ENCODE peak calls at places on chromosomes 5 and 9, in six cellular contexts. One of them, this sample, is unnamed.

GRCh38 chr5:149466457-149466972 is 84.7 kb downstream of the CSNK1A1 start:
- DNase-seq in left lung: no peak
- DNase-seq in breast epithelium: no peak
- DNase-seq in A549: peak; percentile 65
- DNase-seq in endothelial cell of umbilical vein: no peak
- DNase-seq in mammary epithelial cell: peak; percentile 45
- DNase-seq in this sample: no peak

GRCh38 chr9:77997611-77998349 is 33.8 kb downstream of the GNAQ start:
- DNase-seq in A549: no peak
- DNase-seq in endothelial cell of umbilical vein: peak; percentile 94
- DNase-seq in mammary epithelial cell: no peak
- DNase-seq in left lung: peak; percentile 72
- DNase-seq in breast epithelium: no peak
- DNase-seq in this sample: no peak

GRCh38 chr5:151740958-151741373 is 17.5 kb downstream of the ATOX1 start:
- DNase-seq in endothelial cell of umbilical vein: peak; percentile 53
- DNase-seq in mammary epithelial cell: peak; percentile 62
- DNase-seq in left lung: no peak
- DNase-seq in breast epithelium: no peak
- DNase-seq in A549: no peak
- DNase-seq in this sample: no peak

GRCh38 chr5:76790632-76791290 is 28.1 kb upstream of the F2RL1 start:
- DNase-seq in A549: peak; percentile 94
- DNase-seq in left lung: no peak
- DNase-seq in breast epithelium: no peak
- DNase-seq in mammary epithelial cell: peak; percentile 97
- DNase-seq in endothelial cell of umbilical vein: peak; percentile 98
- DNase-seq in this sample: no peak

GRCh38 chr9:98251554-98251953 is 3.9 kb downstream of the TBC1D2 start:
- DNase-seq in A549: peak; percentile 69
- DNase-seq in left lung: peak; percentile 82
- DNase-seq in endothelial cell of umbilical vein: peak; percentile 43
- DNase-seq in mammary epithelial cell: peak; percentile 90
- DNase-seq in breast epithelium: no peak
- DNase-seq in this sample: no peak

GRCh38 chr5:80406980-80407734 is 707 bp upstream of the ZFYVE16 start:
- DNase-seq in endothelial cell of umbilical vein: no peak
- DNase-seq in A549: peak; percentile 6
- DNase-seq in left lung: no peak
- DNase-seq in mammary epithelial cell: peak; percentile 12
- DNase-seq in breast epithelium: no peak
- DNase-seq in this sample: no peak

GRCh38 chr9:126947529-126947928 is 32.9 kb downstream of the RALGPS1 start:
- DNase-seq in endothelial cell of umbilical vein: no peak
- DNase-seq in mammary epithelial cell: no peak
- DNase-seq in breast epithelium: no peak
- DNase-seq in left lung: no peak
- DNase-seq in A549: no peak
- DNase-seq in this sample: peak; percentile 86

GRCh38 chr5:343461-344401 is 22.2 kb downstream of the AHRR start:
- DNase-seq in left lung: peak; percentile 88
- DNase-seq in endothelial cell of umbilical vein: peak; percentile 45
- DNase-seq in mammary epithelial cell: peak; percentile 39
- DNase-seq in breast epithelium: no peak
- DNase-seq in A549: peak; percentile 62
- DNase-seq in this sample: peak; percentile 70

GRCh38 chr9:76593011-76593347 is 134.0 kb downstream of the GCNT1 start:
- DNase-seq in mammary epithelial cell: no peak
- DNase-seq in breast epithelium: no peak
- DNase-seq in endothelial cell of umbilical vein: no peak
- DNase-seq in left lung: no peak
- DNase-seq in A549: no peak
- DNase-seq in this sample: peak; percentile 26

GRCh38 chr5:143887302-143887638 is 75.3 kb downstream of the HMHB1 start:
- DNase-seq in breast epithelium: no peak
- DNase-seq in endothelial cell of umbilical vein: peak; percentile 40
- DNase-seq in left lung: no peak
- DNase-seq in A549: no peak
- DNase-seq in mammary epithelial cell: peak; percentile 14
- DNase-seq in this sample: no peak

GRCh38 chr5:134550271-134551214 is 25.1 kb downstream of the JADE2 start:
- DNase-seq in endothelial cell of umbilical vein: no peak
- DNase-seq in breast epithelium: no peak
- DNase-seq in left lung: peak; percentile 15
- DNase-seq in A549: no peak
- DNase-seq in mammary epithelial cell: no peak
- DNase-seq in this sample: no peak
- H3K4me1 ChIP-seq in endothelial cell of umbilical vein: peaks cover 60% of the 10 kb centered on the region
- H3K4me1 ChIP-seq in breast epithelium: no peaks in the 10 kb centered on the region
- H3K4me1 ChIP-seq in left lung: peaks cover 27% of the 10 kb centered on the region
- H3K4me1 ChIP-seq in A549: peaks cover 80% of the 10 kb centered on the region
- H3K4me1 ChIP-seq in mammary epithelial cell: no peaks in the 10 kb centered on the region
- H3K4me1 ChIP-seq in this sample: peaks cover 6% of the 10 kb centered on the region

GRCh38 chr9:109101202-109101595 is 18.5 kb downstream of the TMEM245 start:
- DNase-seq in breast epithelium: no peak
- DNase-seq in endothelial cell of umbilical vein: no peak
- DNase-seq in mammary epithelial cell: no peak
- DNase-seq in A549: no peak
- DNase-seq in left lung: no peak
- DNase-seq in this sample: no peak
- H3K4me1 ChIP-seq in breast epithelium: peaks cover 28% of the 10 kb centered on the region
- H3K4me1 ChIP-seq in endothelial cell of umbilical vein: peaks cover 54% of the 10 kb centered on the region
- H3K4me1 ChIP-seq in mammary epithelial cell: peaks cover 38% of the 10 kb centered on the region
- H3K4me1 ChIP-seq in A549: peaks cover 68% of the 10 kb centered on the region
- H3K4me1 ChIP-seq in left lung: peaks cover 30% of the 10 kb centered on the region
- H3K4me1 ChIP-seq in this sample: peaks cover 33% of the 10 kb centered on the region

GRCh38 chr5:14597080-14597479 is 15.5 kb downstream of the OTULINL start:
- DNase-seq in endothelial cell of umbilical vein: no peak
- DNase-seq in A549: no peak
- DNase-seq in left lung: no peak
- DNase-seq in mammary epithelial cell: no peak
- DNase-seq in breast epithelium: no peak
- DNase-seq in this sample: no peak
- H3K4me1 ChIP-seq in endothelial cell of umbilical vein: no peaks in the 10 kb centered on the region
- H3K4me1 ChIP-seq in A549: no peaks in the 10 kb centered on the region
- H3K4me1 ChIP-seq in left lung: no peaks in the 10 kb centered on the region
- H3K4me1 ChIP-seq in mammary epithelial cell: no peaks in the 10 kb centered on the region
- H3K4me1 ChIP-seq in breast epithelium: no peaks in the 10 kb centered on the region
- H3K4me1 ChIP-seq in this sample: no peaks in the 10 kb centered on the region

GRCh38 chr5:160802567-160802966 is 49.4 kb downstream of the ATP10B start:
- DNase-seq in mammary epithelial cell: no peak
- DNase-seq in left lung: no peak
- DNase-seq in A549: no peak
- DNase-seq in breast epithelium: no peak
- DNase-seq in endothelial cell of umbilical vein: no peak
- DNase-seq in this sample: no peak

GRCh38 chr5:160800375-160800774 is 51.6 kb downstream of the ATP10B start:
- DNase-seq in left lung: no peak
- DNase-seq in mammary epithelial cell: no peak
- DNase-seq in endothelial cell of umbilical vein: no peak
- DNase-seq in A549: no peak
- DNase-seq in breast epithelium: no peak
- DNase-seq in this sample: no peak

DNA sequence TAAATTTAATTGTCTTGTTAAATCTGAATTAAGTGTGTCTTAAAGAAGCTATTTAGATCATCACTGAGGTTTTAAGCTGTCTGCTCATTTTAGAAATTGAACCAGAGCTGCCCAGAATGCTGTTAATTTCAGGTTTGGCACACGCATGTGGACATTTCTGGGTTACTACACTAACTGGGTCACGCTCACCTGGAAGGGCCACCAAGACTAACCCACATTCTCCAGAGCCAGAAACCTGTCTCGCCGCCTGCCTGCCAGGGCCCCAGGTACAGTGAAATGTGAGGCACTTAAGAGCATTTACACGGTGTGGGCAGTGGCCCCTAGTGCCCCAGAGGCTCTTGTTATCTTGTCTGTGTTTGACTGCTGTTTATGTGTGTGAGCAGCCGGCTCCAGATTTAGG is 46.6 kb downstream of the ATP10B start:
- DNase-seq in A549: no peak
- DNase-seq in endothelial cell of umbilical vein: no peak
- DNase-seq in mammary epithelial cell: no peak
- DNase-seq in left lung: no peak
- DNase-seq in breast epithelium: no peak
- DNase-seq in this sample: no peak
- H3K4me1 ChIP-seq in A549: no peaks in the 10 kb centered on the region
- H3K4me1 ChIP-seq in endothelial cell of umbilical vein: no peaks in the 10 kb centered on the region
- H3K4me1 ChIP-seq in mammary epithelial cell: no peaks in the 10 kb centered on the region
- H3K4me1 ChIP-seq in left lung: no peaks in the 10 kb centered on the region
- H3K4me1 ChIP-seq in breast epithelium: no peaks in the 10 kb centered on the region
- H3K4me1 ChIP-seq in this sample: peaks cover under 1% of the 10 kb centered on the region

GRCh38 chr5:14145356-14146334 is 2.5 kb downstream of the TRIO start:
- DNase-seq in A549: no peak
- DNase-seq in breast epithelium: no peak
- DNase-seq in mammary epithelial cell: no peak
- DNase-seq in left lung: no peak
- DNase-seq in endothelial cell of umbilical vein: no peak
- DNase-seq in this sample: no peak

GRCh38 chr5:14148483-14148882 is 5.3 kb downstream of the TRIO start:
- DNase-seq in breast epithelium: no peak
- DNase-seq in left lung: no peak
- DNase-seq in A549: no peak
- DNase-seq in mammary epithelial cell: no peak
- DNase-seq in endothelial cell of umbilical vein: no peak
- DNase-seq in this sample: no peak

GRCh38 chr5:14147210-14147609 is 4.1 kb downstream of the TRIO start:
- DNase-seq in left lung: no peak
- DNase-seq in endothelial cell of umbilical vein: no peak
- DNase-seq in A549: no peak
- DNase-seq in mammary epithelial cell: no peak
- DNase-seq in breast epithelium: no peak
- DNase-seq in this sample: no peak

GRCh38 chr5:14144586-14145355 is 1.6 kb downstream of the TRIO start:
- DNase-seq in left lung: peak; percentile 91
- DNase-seq in A549: peak; percentile 81
- DNase-seq in endothelial cell of umbilical vein: peak; percentile 73
- DNase-seq in breast epithelium: peak; percentile 64
- DNase-seq in mammary epithelial cell: peak; percentile 86
- DNase-seq in this sample: peak; percentile 60

GRCh38 chr5:14146725-14147124 is 3.6 kb downstream of the TRIO start:
- DNase-seq in breast epithelium: no peak
- DNase-seq in A549: no peak
- DNase-seq in mammary epithelial cell: no peak
- DNase-seq in left lung: no peak
- DNase-seq in endothelial cell of umbilical vein: no peak
- DNase-seq in this sample: no peak
- H3K4me1 ChIP-seq in breast epithelium: peaks cover 23% of the 10 kb centered on the region
- H3K4me1 ChIP-seq in A549: peaks cover 61% of the 10 kb centered on the region
- H3K4me1 ChIP-seq in mammary epithelial cell: peaks cover 52% of the 10 kb centered on the region
- H3K4me1 ChIP-seq in left lung: peaks cover 24% of the 10 kb centered on the region
- H3K4me1 ChIP-seq in endothelial cell of umbilical vein: peaks cover 60% of the 10 kb centered on the region
- H3K4me1 ChIP-seq in this sample: peaks cover 65% of the 10 kb centered on the region